ENCODE peak calls at places on chromosomes 5 and 9, in nine cellular contexts. One of them, this sample, is unnamed.

GRCh38 chr9:13351768-13352386 is 72.4 kb upstream of the MPDZ start:
- DNase-seq in OCI-LY7: peak; percentile 29
- DNase-seq in lower lobe of right lung: no peak
- DNase-seq in GM23338: peak; percentile 65
- DNase-seq in fibroblast of lung: peak; percentile 83
- DNase-seq in thyroid gland: no peak
- DNase-seq in naive thymus-derived CD4-positive, alpha-beta T cell: no peak
- DNase-seq in esophagus squamous epithelium: no peak
- DNase-seq in right cardiac atrium: no peak
- DNase-seq in this sample: peak; percentile 40

GRCh38 chr9:135602789-135603481 is 36.4 kb downstream of the GLT6D1 start:
- DNase-seq in OCI-LY7: peak; percentile 57
- DNase-seq in lower lobe of right lung: peak; percentile 55
- DNase-seq in GM23338: peak; percentile 69
- DNase-seq in fibroblast of lung: peak; percentile 34
- DNase-seq in thyroid gland: peak; percentile 40
- DNase-seq in naive thymus-derived CD4-positive, alpha-beta T cell: peak; percentile 39
- DNase-seq in esophagus squamous epithelium: no peak
- DNase-seq in right cardiac atrium: no peak
- DNase-seq in this sample: no peak

GRCh38 chr5:37722236-37723146 is 117.3 kb downstream of the GDNF start:
- DNase-seq in OCI-LY7: no peak
- DNase-seq in lower lobe of right lung: no peak
- DNase-seq in GM23338: no peak
- DNase-seq in fibroblast of lung: peak; percentile 92
- DNase-seq in thyroid gland: no peak
- DNase-seq in naive thymus-derived CD4-positive, alpha-beta T cell: no peak
- DNase-seq in esophagus squamous epithelium: no peak
- DNase-seq in right cardiac atrium: no peak
- DNase-seq in this sample: no peak

GRCh38 chr9:99868845-99869244 is 37.6 kb upstream of the STX17 start:
- DNase-seq in OCI-LY7: no peak
- DNase-seq in lower lobe of right lung: no peak
- DNase-seq in GM23338: no peak
- DNase-seq in fibroblast of lung: no peak
- DNase-seq in thyroid gland: no peak
- DNase-seq in naive thymus-derived CD4-positive, alpha-beta T cell: no peak
- DNase-seq in esophagus squamous epithelium: no peak
- DNase-seq in right cardiac atrium: no peak
- DNase-seq in this sample: no peak

GRCh38 chr5:158593925-158594324 is 505.8 kb downstream of the EBF1 start:
- DNase-seq in OCI-LY7: no peak
- DNase-seq in lower lobe of right lung: no peak
- DNase-seq in GM23338: no peak
- DNase-seq in fibroblast of lung: no peak
- DNase-seq in thyroid gland: no peak
- DNase-seq in naive thymus-derived CD4-positive, alpha-beta T cell: no peak
- DNase-seq in esophagus squamous epithelium: no peak
- DNase-seq in right cardiac atrium: no peak
- DNase-seq in this sample: no peak

GRCh38 chr9:2771101-2771500 is 53.8 kb downstream of the KCNV2 start:
- DNase-seq in OCI-LY7: no peak
- DNase-seq in lower lobe of right lung: no peak
- DNase-seq in GM23338: no peak
- DNase-seq in fibroblast of lung: no peak
- DNase-seq in thyroid gland: no peak
- DNase-seq in naive thymus-derived CD4-positive, alpha-beta T cell: no peak
- DNase-seq in esophagus squamous epithelium: no peak
- DNase-seq in right cardiac atrium: no peak
- DNase-seq in this sample: no peak

GRCh38 chr5:3310551-3311340 is 284.9 kb upstream of the IRX1 start:
- DNase-seq in OCI-LY7: no peak
- DNase-seq in lower lobe of right lung: no peak
- DNase-seq in GM23338: no peak
- DNase-seq in fibroblast of lung: no peak
- DNase-seq in thyroid gland: no peak
- DNase-seq in naive thymus-derived CD4-positive, alpha-beta T cell: no peak
- DNase-seq in esophagus squamous epithelium: no peak
- DNase-seq in right cardiac atrium: no peak
- DNase-seq in this sample: no peak

GRCh38 chr9:124263800-124264426 is 6.2 kb downstream of the NEK6 start:
- DNase-seq in OCI-LY7: no peak
- DNase-seq in lower lobe of right lung: no peak
- DNase-seq in GM23338: no peak
- DNase-seq in fibroblast of lung: no peak
- DNase-seq in thyroid gland: no peak
- DNase-seq in naive thymus-derived CD4-positive, alpha-beta T cell: no peak
- DNase-seq in esophagus squamous epithelium: no peak
- DNase-seq in right cardiac atrium: peak; percentile 48
- DNase-seq in this sample: no peak

DNA sequence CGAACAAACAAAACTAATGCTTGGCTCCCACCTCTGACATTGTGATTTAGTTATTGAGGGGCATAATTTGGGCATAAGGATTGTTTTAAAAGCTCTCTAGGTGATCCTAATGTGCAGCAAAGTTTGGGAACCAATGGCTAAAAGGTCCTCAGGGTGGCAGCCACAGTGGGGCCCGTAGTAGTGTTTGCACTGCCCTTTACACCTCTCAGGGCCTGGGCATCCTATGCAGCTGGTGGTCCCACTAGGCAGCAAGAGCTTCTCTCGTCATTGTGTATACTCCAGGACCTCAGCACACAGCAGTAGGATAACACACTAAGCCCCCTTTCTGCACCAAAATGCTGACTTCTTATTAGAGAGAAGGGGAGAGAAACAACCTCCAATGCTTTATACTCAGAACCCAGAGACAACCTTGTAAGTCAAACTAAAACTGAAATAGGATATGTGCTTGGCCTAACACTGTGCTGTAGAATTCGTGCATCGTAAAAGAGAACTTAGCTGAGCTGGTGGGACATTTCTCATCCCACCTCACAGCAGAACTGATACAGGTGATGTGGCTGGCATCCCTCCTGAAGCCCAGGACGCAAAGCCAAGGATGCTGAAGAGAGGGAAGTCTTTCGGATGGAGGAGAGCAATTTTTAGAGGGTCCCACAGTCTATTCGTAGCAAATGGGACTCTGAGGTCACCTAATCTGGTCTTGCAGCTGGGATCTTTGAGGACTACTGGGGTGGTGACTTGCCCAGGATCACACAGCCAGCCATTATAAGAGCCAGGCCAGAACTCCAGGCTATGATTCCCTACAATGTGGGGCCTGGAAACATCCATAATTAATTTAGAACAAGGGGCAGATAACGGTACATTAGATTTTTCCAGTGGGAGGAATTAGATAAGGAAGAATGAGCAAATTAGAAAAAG is 1.2 kb downstream of the GLRX start:
- DNase-seq in OCI-LY7: peak; percentile 42
- DNase-seq in lower lobe of right lung: no peak
- DNase-seq in GM23338: no peak
- DNase-seq in fibroblast of lung: no peak
- DNase-seq in thyroid gland: no peak
- DNase-seq in naive thymus-derived CD4-positive, alpha-beta T cell: no peak
- DNase-seq in esophagus squamous epithelium: no peak
- DNase-seq in right cardiac atrium: no peak
- DNase-seq in this sample: no peak
- H3K4me1 ChIP-seq in OCI-LY7: peaks cover 69% of the 10 kb centered on the region
- H3K4me1 ChIP-seq in lower lobe of right lung: peaks cover 75% of the 10 kb centered on the region
- H3K4me1 ChIP-seq in GM23338: peaks cover 31% of the 10 kb centered on the region
- H3K4me1 ChIP-seq in fibroblast of lung: peaks cover 13% of the 10 kb centered on the region
- H3K4me1 ChIP-seq in thyroid gland: peaks cover 50% of the 10 kb centered on the region
- H3K4me1 ChIP-seq in naive thymus-derived CD4-positive, alpha-beta T cell: peaks cover 51% of the 10 kb centered on the region
- H3K4me1 ChIP-seq in esophagus squamous epithelium: peaks cover 27% of the 10 kb centered on the region
- H3K4me1 ChIP-seq in right cardiac atrium: peaks cover 16% of the 10 kb centered on the region
- H3K4me1 ChIP-seq in this sample: peaks cover 70% of the 10 kb centered on the region

DNA sequence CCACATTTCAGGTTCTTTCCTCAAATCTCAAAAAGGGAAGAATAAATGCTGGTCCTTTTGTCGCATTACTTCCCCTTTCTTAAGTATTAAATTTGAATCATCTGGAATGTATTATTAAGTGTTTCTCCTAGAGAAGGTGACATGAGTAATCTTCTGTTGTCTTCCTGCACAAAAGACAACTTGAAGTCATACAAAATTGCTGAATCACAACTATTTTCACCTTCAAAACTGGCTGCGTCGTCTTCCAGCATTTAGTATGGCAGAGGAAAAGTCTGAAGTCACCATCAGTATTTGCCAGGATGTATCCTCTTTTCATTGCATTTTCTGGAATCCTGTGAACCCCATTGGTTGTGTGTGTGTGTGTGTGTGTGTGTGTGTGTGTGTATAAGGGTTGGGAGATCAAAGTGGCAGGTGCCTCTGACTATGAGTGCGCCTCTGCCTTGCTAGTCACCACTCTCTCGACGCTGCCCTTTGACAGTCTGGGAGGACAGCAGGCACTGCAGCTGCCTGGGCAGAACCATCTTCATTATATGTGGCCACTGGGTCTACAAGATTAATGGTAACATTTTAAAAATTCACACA is 86.9 kb downstream of the MVB12B start:
- DNase-seq in OCI-LY7: no peak
- DNase-seq in lower lobe of right lung: no peak
- DNase-seq in GM23338: no peak
- DNase-seq in fibroblast of lung: no peak
- DNase-seq in thyroid gland: no peak
- DNase-seq in naive thymus-derived CD4-positive, alpha-beta T cell: no peak
- DNase-seq in esophagus squamous epithelium: no peak
- DNase-seq in right cardiac atrium: no peak
- DNase-seq in this sample: no peak
- H3K4me1 ChIP-seq in OCI-LY7: peaks cover 18% of the 10 kb centered on the region
- H3K4me1 ChIP-seq in lower lobe of right lung: no peaks in the 10 kb centered on the region
- H3K4me1 ChIP-seq in GM23338: peaks cover 4% of the 10 kb centered on the region
- H3K4me1 ChIP-seq in fibroblast of lung: no peaks in the 10 kb centered on the region
- H3K4me1 ChIP-seq in thyroid gland: peaks cover 20% of the 10 kb centered on the region
- H3K4me1 ChIP-seq in naive thymus-derived CD4-positive, alpha-beta T cell: peaks cover 27% of the 10 kb centered on the region
- H3K4me1 ChIP-seq in esophagus squamous epithelium: no peaks in the 10 kb centered on the region
- H3K4me1 ChIP-seq in right cardiac atrium: no peaks in the 10 kb centered on the region
- H3K4me1 ChIP-seq in this sample: no peaks in the 10 kb centered on the region

GRCh38 chr5:136065588-136065987 is 36.8 kb downstream of the TGFBI start:
- DNase-seq in OCI-LY7: no peak
- DNase-seq in lower lobe of right lung: no peak
- DNase-seq in GM23338: no peak
- DNase-seq in fibroblast of lung: no peak
- DNase-seq in thyroid gland: no peak
- DNase-seq in naive thymus-derived CD4-positive, alpha-beta T cell: no peak
- DNase-seq in esophagus squamous epithelium: no peak
- DNase-seq in right cardiac atrium: no peak
- DNase-seq in this sample: no peak

GRCh38 chr5:136067422-136067821 is 38.6 kb downstream of the TGFBI start:
- DNase-seq in OCI-LY7: no peak
- DNase-seq in lower lobe of right lung: no peak
- DNase-seq in GM23338: no peak
- DNase-seq in fibroblast of lung: no peak
- DNase-seq in thyroid gland: no peak
- DNase-seq in naive thymus-derived CD4-positive, alpha-beta T cell: no peak
- DNase-seq in esophagus squamous epithelium: no peak
- DNase-seq in right cardiac atrium: no peak
- DNase-seq in this sample: no peak

GRCh38 chr5:136063778-136064465 is 35.1 kb downstream of the TGFBI start:
- DNase-seq in OCI-LY7: no peak
- DNase-seq in lower lobe of right lung: no peak
- DNase-seq in GM23338: no peak
- DNase-seq in fibroblast of lung: no peak
- DNase-seq in thyroid gland: no peak
- DNase-seq in naive thymus-derived CD4-positive, alpha-beta T cell: no peak
- DNase-seq in esophagus squamous epithelium: no peak
- DNase-seq in right cardiac atrium: no peak
- DNase-seq in this sample: no peak

GRCh38 chr5:136064510-136064909 is 35.7 kb downstream of the TGFBI start:
- DNase-seq in OCI-LY7: no peak
- DNase-seq in lower lobe of right lung: no peak
- DNase-seq in GM23338: no peak
- DNase-seq in fibroblast of lung: no peak
- DNase-seq in thyroid gland: no peak
- DNase-seq in naive thymus-derived CD4-positive, alpha-beta T cell: no peak
- DNase-seq in esophagus squamous epithelium: no peak
- DNase-seq in right cardiac atrium: peak; percentile 55
- DNase-seq in this sample: no peak

DNA sequence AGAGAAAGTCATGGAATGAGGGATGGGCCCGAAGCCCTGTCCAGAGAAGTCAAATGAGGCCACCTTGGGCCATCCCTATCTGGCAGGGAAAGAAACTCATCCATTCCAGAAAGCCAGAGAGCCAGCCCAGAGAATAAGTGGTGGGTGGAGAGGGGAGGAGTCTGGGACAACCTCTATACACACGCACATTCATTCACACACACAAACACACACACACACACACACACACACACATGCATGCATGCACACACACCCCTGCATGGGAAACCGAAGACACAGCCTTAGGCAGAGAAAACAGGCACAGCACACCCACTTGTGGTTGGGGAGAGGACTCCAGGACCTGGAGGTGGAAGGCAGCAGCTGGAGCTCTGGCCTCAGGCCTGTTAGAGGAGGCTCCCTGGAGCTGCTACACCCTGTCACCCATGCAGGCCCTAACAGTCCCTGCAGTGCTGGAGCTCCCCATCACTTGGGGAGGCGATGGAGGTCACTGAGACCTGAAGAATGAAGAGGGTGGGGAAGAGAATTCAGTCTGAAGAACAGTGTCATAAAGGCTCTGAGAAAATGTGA is 38.0 kb downstream of the TGFBI start:
- DNase-seq in OCI-LY7: peak; percentile 24
- DNase-seq in lower lobe of right lung: no peak
- DNase-seq in GM23338: peak; percentile 21
- DNase-seq in fibroblast of lung: peak; percentile 69
- DNase-seq in thyroid gland: no peak
- DNase-seq in naive thymus-derived CD4-positive, alpha-beta T cell: no peak
- DNase-seq in esophagus squamous epithelium: no peak
- DNase-seq in right cardiac atrium: peak; percentile 77
- DNase-seq in this sample: peak; percentile 57
- H3K4me1 ChIP-seq in OCI-LY7: peaks cover 19% of the 10 kb centered on the region
- H3K4me1 ChIP-seq in lower lobe of right lung: peaks cover 19% of the 10 kb centered on the region
- H3K4me1 ChIP-seq in GM23338: no peaks in the 10 kb centered on the region
- H3K4me1 ChIP-seq in fibroblast of lung: peaks cover 2% of the 10 kb centered on the region
- H3K4me1 ChIP-seq in thyroid gland: peaks cover 15% of the 10 kb centered on the region
- H3K4me1 ChIP-seq in naive thymus-derived CD4-positive, alpha-beta T cell: no peaks in the 10 kb centered on the region
- H3K4me1 ChIP-seq in esophagus squamous epithelium: no peaks in the 10 kb centered on the region
- H3K4me1 ChIP-seq in right cardiac atrium: peaks cover 3% of the 10 kb centered on the region
- H3K4me1 ChIP-seq in this sample: peaks cover 37% of the 10 kb centered on the region

DNA sequence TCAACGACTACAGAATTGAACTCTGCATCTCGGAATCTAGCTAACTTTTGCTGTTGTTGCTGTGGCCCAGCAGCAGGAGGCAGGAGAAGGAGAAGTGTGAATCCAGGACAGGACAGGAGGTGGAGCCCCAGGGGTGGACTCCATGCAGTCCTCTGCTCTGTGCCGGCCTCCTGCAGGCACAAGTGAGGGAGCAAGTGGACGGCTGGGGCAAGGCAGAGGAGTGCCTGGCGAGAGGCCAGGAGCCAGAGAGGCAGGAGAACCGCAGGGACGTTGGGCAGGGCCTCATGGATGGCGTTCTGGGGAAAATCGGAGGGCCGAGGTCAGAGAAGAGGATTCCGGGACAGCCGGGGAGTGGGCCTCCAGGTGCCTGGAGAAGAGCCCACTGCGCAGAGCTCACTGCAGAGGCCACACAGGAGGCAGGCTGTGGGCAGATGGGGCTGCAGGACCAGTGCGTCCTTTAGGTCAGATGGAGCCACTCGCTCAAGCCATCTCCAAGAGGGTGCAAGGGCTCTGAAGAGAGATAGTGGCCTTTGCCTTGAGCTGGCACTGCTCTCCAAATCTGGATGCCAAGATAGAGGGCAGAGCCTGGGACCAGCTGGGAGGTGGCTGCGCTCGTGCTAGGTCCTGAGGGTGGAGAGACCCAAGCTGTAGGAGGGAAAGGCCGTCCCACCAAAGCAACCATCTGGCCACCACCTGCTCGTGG is 214.0 kb downstream of the FANCC start:
- DNase-seq in OCI-LY7: no peak
- DNase-seq in lower lobe of right lung: peak; percentile 59
- DNase-seq in GM23338: peak; percentile 63
- DNase-seq in fibroblast of lung: peak; percentile 33
- DNase-seq in thyroid gland: peak; percentile 46
- DNase-seq in naive thymus-derived CD4-positive, alpha-beta T cell: no peak
- DNase-seq in esophagus squamous epithelium: no peak
- DNase-seq in right cardiac atrium: peak; percentile 82
- DNase-seq in this sample: no peak
- H3K4me1 ChIP-seq in OCI-LY7: no peaks in the 10 kb centered on the region
- H3K4me1 ChIP-seq in lower lobe of right lung: no peaks in the 10 kb centered on the region
- H3K4me1 ChIP-seq in GM23338: no peaks in the 10 kb centered on the region
- H3K4me1 ChIP-seq in fibroblast of lung: peaks cover 2% of the 10 kb centered on the region
- H3K4me1 ChIP-seq in thyroid gland: peaks cover 65% of the 10 kb centered on the region
- H3K4me1 ChIP-seq in naive thymus-derived CD4-positive, alpha-beta T cell: no peaks in the 10 kb centered on the region
- H3K4me1 ChIP-seq in esophagus squamous epithelium: peaks cover 67% of the 10 kb centered on the region
- H3K4me1 ChIP-seq in right cardiac atrium: peaks cover 4% of the 10 kb centered on the region
- H3K4me1 ChIP-seq in this sample: peaks cover 41% of the 10 kb centered on the region

This sample was measured in heart right ventricle.